ENCODE peak calls at places on chromosomes 13 and 19, in six cellular contexts. V is ascending aorta; I is vagina; Q is NCI-H1694; Y is stimulated activated CD4-positive, alpha-beta T cell treated with anti-CD3 and anti-CD28 coated beads, Interleukin-4, amount 100 ng/mL, for 24 hours; M is dorsolateral prefrontal cortex. S is an unnamed sample.

GRCh38 chr13:46079770-46080169 is 25.1 kb downstream of the CPB2 start:
- DNase-seq in V (no peak), I (no peak), Y (no peak), Q (no peak), M (no peak), S (no peak)

GRCh38 chr13:29472317-29472961 is 123.0 kb downstream of the SLC7A1 start:
- DNase-seq in Y (peak), I (no peak), M (no peak), V (peak), Q (peak), S (peak)

GRCh38 chr19:48726573-48726972 is 7.0 kb upstream of the MAMSTR start:
- DNase-seq in M (no peak), Q (no peak), V (no peak), I (no peak), Y (no peak), S (peak)

GRCh38 chr13:111204438-111205177 is 89.5 kb downstream of the ARHGEF7 start:
- DNase-seq in Q (no peak), Y (no peak), I (no peak), M (no peak), V (peak), S (no peak)

GRCh38 chr19:37313335-37313627 is 57.6 kb upstream of the ZNF527 start:
- DNase-seq in I (no peak), V (no peak), M (no peak), Q (no peak), Y (no peak), S (no peak)

GRCh38 chr19:43572172-43572588 is 3.1 kb downstream of the XRCC1 start:
- DNase-seq in I (no peak), Q (no peak), M (no peak), Y (no peak), V (no peak), S (no peak)

GRCh38 chr13:89066868-89067466 is 1395.8 kb downstream of the SLITRK5 start:
- DNase-seq in M (no peak), Q (no peak), Y (peak), I (no peak), V (no peak), S (no peak)

GRCh38 chr19:50406829-50407228 is 11.9 kb upstream of the SPIB start:
- DNase-seq in I (no peak), Y (no peak), Q (no peak), V (no peak), M (no peak), S (no peak)

GRCh38 chr13:53137777-53138176 is 109.2 kb downstream of the OLFM4 start:
- DNase-seq in Y (no peak), M (no peak), I (no peak), Q (no peak), V (no peak), S (no peak)

GRCh38 chr13:48220592-48221300 is 12.3 kb upstream of the ITM2B start:
- DNase-seq in V (no peak), Y (peak), I (no peak), M (no peak), Q (no peak), S (peak)

GRCh38 chr13:109329175-109329574 is 457.2 kb downstream of the IRS2 start:
- DNase-seq in Q (no peak), V (no peak), I (no peak), Y (no peak), M (no peak), S (no peak)

GRCh38 chr19:6216996-6217751 is 62.6 kb downstream of the MLLT1 start:
- DNase-seq in Q (no peak), I (no peak), Y (no peak), M (no peak), V (no peak), S (no peak)

GRCh38 chr19:1567848-1568227 is 287 bp downstream of the MEX3D start:
- DNase-seq in Y (no peak), I (no peak), Q (no peak), V (no peak), M (no peak), S (no peak)

GRCh38 chr19:5397804-5398692 is 57.2 kb upstream of the ZNRF4 start:
- DNase-seq in M (no peak), Y (no peak), V (no peak), I (no peak), Q (no peak), S (no peak)

GRCh38 chr19:55344444-55344843 is 4.8 kb downstream of the KMT5C start:
- DNase-seq in V (no peak), Y (no peak), Q (peak), M (peak), I (no peak), S (no peak)

GRCh38 chr13:102799544-102800144 is 725 bp downstream of the BIVM start:
- DNase-seq in M (peak), Q (no peak), Y (peak), I (no peak), V (peak), S (peak)

GRCh38 chr19:30450101-30450500 is 77.9 kb downstream of the ZNF536 start:
- DNase-seq in I (no peak), Q (no peak), M (peak), Y (no peak), V (no peak), S (no peak)

GRCh38 chr13:28984825-28985224 is 164.7 kb downstream of the MTUS2 start:
- DNase-seq in V (no peak), Q (no peak), M (no peak), Y (no peak), I (no peak), S (no peak)

S was measured in naive thymus-derived CD4-positive, alpha-beta T cell.